ENCODE peak calls at places on chromosomes 1 and 21, in seven cellular contexts. One of them, this sample, is unnamed. For H3K27me3, the result is how much of the 10 kb centered on the place peaks cover.

GRCh38 chr1:115478933-115479551 is 141.0 kb upstream of the NGF start:
- DNase-seq in PC-3: peak
- DNase-seq in CD8-positive, alpha-beta T cell: no peak
- DNase-seq in breast epithelium: peak
- DNase-seq in cardiac muscle cell: no peak
- DNase-seq in right atrium auricular region: peak
- DNase-seq in CD4-positive, CD25-positive, alpha-beta regulatory T cell: no peak
- DNase-seq in this sample: no peak

GRCh38 chr1:203463469-203464062 is 12.0 kb upstream of the PRELP start:
- DNase-seq in PC-3: peak
- DNase-seq in CD8-positive, alpha-beta T cell: no peak
- DNase-seq in breast epithelium: no peak
- DNase-seq in cardiac muscle cell: no peak
- DNase-seq in right atrium auricular region: no peak
- DNase-seq in CD4-positive, CD25-positive, alpha-beta regulatory T cell: no peak
- DNase-seq in this sample: no peak

GRCh38 chr1:228289996-228290881 is 82.4 kb downstream of the OBSCN start:
- DNase-seq in PC-3: no peak
- DNase-seq in CD8-positive, alpha-beta T cell: no peak
- DNase-seq in breast epithelium: no peak
- DNase-seq in cardiac muscle cell: no peak
- DNase-seq in right atrium auricular region: no peak
- DNase-seq in CD4-positive, CD25-positive, alpha-beta regulatory T cell: no peak
- DNase-seq in this sample: no peak

GRCh38 chr21:46594276-46594675 is 10.6 kb downstream of the S100B start:
- DNase-seq in PC-3: no peak
- DNase-seq in CD8-positive, alpha-beta T cell: no peak
- DNase-seq in breast epithelium: no peak
- DNase-seq in cardiac muscle cell: no peak
- DNase-seq in right atrium auricular region: no peak
- DNase-seq in CD4-positive, CD25-positive, alpha-beta regulatory T cell: no peak
- DNase-seq in this sample: no peak

GRCh38 chr1:206905295-206906164 is 8.3 kb downstream of the IL24 start:
- DNase-seq in PC-3: peak
- DNase-seq in CD8-positive, alpha-beta T cell: peak
- DNase-seq in breast epithelium: no peak
- DNase-seq in cardiac muscle cell: no peak
- DNase-seq in right atrium auricular region: no peak
- DNase-seq in CD4-positive, CD25-positive, alpha-beta regulatory T cell: no peak
- DNase-seq in this sample: no peak

GRCh38 chr1:188715566-188715965 is 1762.1 kb downstream of the BRINP3 start:
- DNase-seq in PC-3: peak
- DNase-seq in CD8-positive, alpha-beta T cell: no peak
- DNase-seq in breast epithelium: no peak
- DNase-seq in cardiac muscle cell: peak
- DNase-seq in right atrium auricular region: no peak
- DNase-seq in CD4-positive, CD25-positive, alpha-beta regulatory T cell: no peak
- DNase-seq in this sample: no peak

GRCh38 chr1:25809929-25810328 is 9.8 kb upstream of the MTFR1L start:
- DNase-seq in PC-3: no peak
- DNase-seq in CD8-positive, alpha-beta T cell: no peak
- DNase-seq in breast epithelium: no peak
- DNase-seq in cardiac muscle cell: no peak
- DNase-seq in right atrium auricular region: no peak
- DNase-seq in CD4-positive, CD25-positive, alpha-beta regulatory T cell: no peak
- DNase-seq in this sample: no peak

GRCh38 chr1:236913371-236914037 is 90.7 kb downstream of the MT1HL1 start:
- DNase-seq in PC-3: peak
- DNase-seq in CD8-positive, alpha-beta T cell: no peak
- DNase-seq in breast epithelium: no peak
- DNase-seq in cardiac muscle cell: no peak
- DNase-seq in right atrium auricular region: no peak
- DNase-seq in CD4-positive, CD25-positive, alpha-beta regulatory T cell: no peak
- DNase-seq in this sample: no peak

GRCh38 chr1:154427173-154428139 is 22.3 kb downstream of the IL6R start:
- DNase-seq in PC-3: no peak
- DNase-seq in CD8-positive, alpha-beta T cell: no peak
- DNase-seq in breast epithelium: no peak
- DNase-seq in cardiac muscle cell: no peak
- DNase-seq in right atrium auricular region: peak
- DNase-seq in CD4-positive, CD25-positive, alpha-beta regulatory T cell: no peak
- DNase-seq in this sample: no peak

GRCh38 chr1:109164538-109164937 is 49.2 kb upstream of the SARS1 start:
- DNase-seq in PC-3: no peak
- DNase-seq in CD8-positive, alpha-beta T cell: no peak
- DNase-seq in breast epithelium: no peak
- DNase-seq in cardiac muscle cell: no peak
- DNase-seq in right atrium auricular region: no peak
- DNase-seq in CD4-positive, CD25-positive, alpha-beta regulatory T cell: no peak
- DNase-seq in this sample: no peak

GRCh38 chr1:210400043-210400840 is 71.5 kb downstream of the HHAT start:
- DNase-seq in PC-3: peak
- DNase-seq in CD8-positive, alpha-beta T cell: no peak
- DNase-seq in breast epithelium: peak
- DNase-seq in cardiac muscle cell: peak
- DNase-seq in right atrium auricular region: peak
- DNase-seq in CD4-positive, CD25-positive, alpha-beta regulatory T cell: peak
- DNase-seq in this sample: no peak

GRCh38 chr1:12208271-12208670 is 21.6 kb upstream of the VPS13D start:
- DNase-seq in PC-3: no peak
- DNase-seq in CD8-positive, alpha-beta T cell: no peak
- DNase-seq in breast epithelium: no peak
- DNase-seq in cardiac muscle cell: no peak
- DNase-seq in right atrium auricular region: no peak
- DNase-seq in CD4-positive, CD25-positive, alpha-beta regulatory T cell: no peak
- DNase-seq in this sample: no peak

GRCh38 chr1:116268211-116268610 is 104.8 kb upstream of the ATP1A1 start:
- DNase-seq in PC-3: peak
- DNase-seq in CD8-positive, alpha-beta T cell: no peak
- DNase-seq in breast epithelium: peak
- DNase-seq in cardiac muscle cell: no peak
- DNase-seq in right atrium auricular region: no peak
- DNase-seq in CD4-positive, CD25-positive, alpha-beta regulatory T cell: no peak
- DNase-seq in this sample: no peak

GRCh38 chr1:116983112-116983511 is 18.4 kb upstream of the CD101 start:
- DNase-seq in PC-3: no peak
- DNase-seq in CD8-positive, alpha-beta T cell: no peak
- DNase-seq in breast epithelium: no peak
- DNase-seq in cardiac muscle cell: no peak
- DNase-seq in right atrium auricular region: no peak
- DNase-seq in CD4-positive, CD25-positive, alpha-beta regulatory T cell: no peak
- DNase-seq in this sample: no peak

DNA sequence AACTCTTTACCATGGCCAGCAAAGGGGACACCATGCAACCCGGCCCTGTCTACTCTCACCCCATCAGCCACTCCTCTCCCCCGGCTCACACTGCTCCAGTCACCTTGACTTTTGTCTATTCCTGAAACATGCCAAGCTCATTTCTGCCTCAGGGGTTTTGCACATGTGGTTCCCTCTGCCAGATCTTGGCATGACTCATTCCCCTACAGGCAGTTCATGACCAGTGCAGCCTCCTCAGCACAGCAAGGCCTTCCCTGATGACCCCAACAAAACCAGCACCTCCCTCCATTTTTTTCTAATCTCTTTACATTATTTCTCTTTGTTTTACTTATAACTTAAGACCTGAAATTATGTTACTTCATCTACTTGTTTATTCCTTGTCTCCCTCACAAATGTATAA is 58.6 kb upstream of the GJB5 start:
- DNase-seq in PC-3: peak
- DNase-seq in CD8-positive, alpha-beta T cell: peak
- DNase-seq in breast epithelium: no peak
- DNase-seq in cardiac muscle cell: no peak
- DNase-seq in right atrium auricular region: no peak
- DNase-seq in CD4-positive, CD25-positive, alpha-beta regulatory T cell: no peak
- DNase-seq in this sample: no peak
- H3K27me3 ChIP-seq in PC-3: half or more
- H3K27me3 ChIP-seq in CD8-positive, alpha-beta T cell: under half
- H3K27me3 ChIP-seq in breast epithelium: under half
- H3K27me3 ChIP-seq in cardiac muscle cell: under half
- H3K27me3 ChIP-seq in right atrium auricular region: under half
- H3K27me3 ChIP-seq in CD4-positive, CD25-positive, alpha-beta regulatory T cell: under half
- H3K27me3 ChIP-seq in this sample: under half

GRCh38 chr1:229352975-229353374 is 10.1 kb upstream of the CCSAP start:
- DNase-seq in PC-3: no peak
- DNase-seq in CD8-positive, alpha-beta T cell: no peak
- DNase-seq in breast epithelium: no peak
- DNase-seq in cardiac muscle cell: no peak
- DNase-seq in right atrium auricular region: no peak
- DNase-seq in CD4-positive, CD25-positive, alpha-beta regulatory T cell: no peak
- DNase-seq in this sample: no peak

GRCh38 chr1:229344937-229345684 is 2.3 kb upstream of the CCSAP start:
- DNase-seq in PC-3: no peak
- DNase-seq in CD8-positive, alpha-beta T cell: no peak
- DNase-seq in breast epithelium: no peak
- DNase-seq in cardiac muscle cell: no peak
- DNase-seq in right atrium auricular region: no peak
- DNase-seq in CD4-positive, CD25-positive, alpha-beta regulatory T cell: no peak
- DNase-seq in this sample: no peak

GRCh38 chr1:229354226-229354625 is 11.4 kb upstream of the CCSAP start:
- DNase-seq in PC-3: no peak
- DNase-seq in CD8-positive, alpha-beta T cell: no peak
- DNase-seq in breast epithelium: no peak
- DNase-seq in cardiac muscle cell: no peak
- DNase-seq in right atrium auricular region: no peak
- DNase-seq in CD4-positive, CD25-positive, alpha-beta regulatory T cell: no peak
- DNase-seq in this sample: no peak

GRCh38 chr1:229347528-229347927 is 4.7 kb upstream of the CCSAP start:
- DNase-seq in PC-3: no peak
- DNase-seq in CD8-positive, alpha-beta T cell: no peak
- DNase-seq in breast epithelium: no peak
- DNase-seq in cardiac muscle cell: no peak
- DNase-seq in right atrium auricular region: no peak
- DNase-seq in CD4-positive, CD25-positive, alpha-beta regulatory T cell: no peak
- DNase-seq in this sample: no peak

DNA sequence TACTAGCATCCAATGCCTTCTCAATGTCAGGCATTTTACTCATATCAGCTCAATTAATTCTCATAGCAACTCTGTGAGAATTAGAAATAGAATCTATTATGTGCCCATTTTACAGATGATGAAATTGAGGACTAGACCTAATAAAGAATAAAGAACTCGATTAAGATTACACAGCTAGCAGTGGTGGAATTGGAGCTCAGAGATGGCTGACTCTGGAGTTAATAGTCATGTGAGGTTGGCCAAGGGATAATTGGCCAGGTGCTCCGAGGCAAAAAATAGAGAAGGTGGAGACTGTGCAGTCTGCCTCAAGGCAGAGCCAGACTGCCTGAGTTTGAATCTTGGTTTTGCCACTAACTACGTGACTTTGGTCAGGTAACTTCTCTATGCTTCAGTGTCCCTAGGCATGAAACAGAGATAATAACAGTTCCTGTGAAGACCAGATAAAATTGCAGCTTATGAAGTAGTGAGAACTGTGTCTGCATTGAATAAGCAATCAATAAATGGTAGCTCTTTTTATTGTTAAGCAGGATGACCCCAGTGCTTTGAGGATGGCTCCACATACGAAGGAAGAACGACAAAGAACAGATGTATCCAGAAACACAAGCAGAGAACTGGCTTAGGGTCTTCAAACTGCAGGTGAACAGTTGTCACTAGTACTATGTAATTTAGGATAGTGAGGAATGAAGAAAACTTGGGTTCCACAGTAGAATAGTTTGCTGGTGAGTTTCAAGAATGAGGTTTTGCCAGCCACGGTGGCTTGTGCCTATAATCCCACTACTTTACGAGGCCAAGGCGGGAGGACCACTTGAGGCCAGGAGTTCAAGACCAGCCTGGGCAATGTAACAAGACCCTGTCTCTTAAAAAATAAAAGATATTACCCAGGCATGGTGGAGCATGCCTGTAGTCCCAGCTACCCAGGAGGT is 6.9 kb upstream of the CCSAP start:
- DNase-seq in PC-3: no peak
- DNase-seq in CD8-positive, alpha-beta T cell: no peak
- DNase-seq in breast epithelium: no peak
- DNase-seq in cardiac muscle cell: no peak
- DNase-seq in right atrium auricular region: no peak
- DNase-seq in CD4-positive, CD25-positive, alpha-beta regulatory T cell: no peak
- DNase-seq in this sample: no peak
- H3K27me3 ChIP-seq in PC-3: under half
- H3K27me3 ChIP-seq in CD8-positive, alpha-beta T cell: under half
- H3K27me3 ChIP-seq in breast epithelium: under half
- H3K27me3 ChIP-seq in cardiac muscle cell: under half
- H3K27me3 ChIP-seq in right atrium auricular region: under half
- H3K27me3 ChIP-seq in CD4-positive, CD25-positive, alpha-beta regulatory T cell: under half
- H3K27me3 ChIP-seq in this sample: under half

GRCh38 chr1:165476776-165477175 is 31.9 kb upstream of the RXRG start:
- DNase-seq in PC-3: no peak
- DNase-seq in CD8-positive, alpha-beta T cell: no peak
- DNase-seq in breast epithelium: no peak
- DNase-seq in cardiac muscle cell: no peak
- DNase-seq in right atrium auricular region: no peak
- DNase-seq in CD4-positive, CD25-positive, alpha-beta regulatory T cell: no peak
- DNase-seq in this sample: no peak

GRCh38 chr1:165468850-165469249 is 23.9 kb upstream of the RXRG start:
- DNase-seq in PC-3: no peak
- DNase-seq in CD8-positive, alpha-beta T cell: no peak
- DNase-seq in breast epithelium: no peak
- DNase-seq in cardiac muscle cell: no peak
- DNase-seq in right atrium auricular region: no peak
- DNase-seq in CD4-positive, CD25-positive, alpha-beta regulatory T cell: no peak
- DNase-seq in this sample: no peak

GRCh38 chr1:165474196-165474595 is 29.3 kb upstream of the RXRG start:
- DNase-seq in PC-3: no peak
- DNase-seq in CD8-positive, alpha-beta T cell: no peak
- DNase-seq in breast epithelium: no peak
- DNase-seq in cardiac muscle cell: no peak
- DNase-seq in right atrium auricular region: no peak
- DNase-seq in CD4-positive, CD25-positive, alpha-beta regulatory T cell: no peak
- DNase-seq in this sample: no peak
- H3K27me3 ChIP-seq in PC-3: under half
- H3K27me3 ChIP-seq in CD8-positive, alpha-beta T cell: under half
- H3K27me3 ChIP-seq in breast epithelium: under half
- H3K27me3 ChIP-seq in cardiac muscle cell: under half
- H3K27me3 ChIP-seq in right atrium auricular region: under half
- H3K27me3 ChIP-seq in CD4-positive, CD25-positive, alpha-beta regulatory T cell: under half
- H3K27me3 ChIP-seq in this sample: under half

DNA sequence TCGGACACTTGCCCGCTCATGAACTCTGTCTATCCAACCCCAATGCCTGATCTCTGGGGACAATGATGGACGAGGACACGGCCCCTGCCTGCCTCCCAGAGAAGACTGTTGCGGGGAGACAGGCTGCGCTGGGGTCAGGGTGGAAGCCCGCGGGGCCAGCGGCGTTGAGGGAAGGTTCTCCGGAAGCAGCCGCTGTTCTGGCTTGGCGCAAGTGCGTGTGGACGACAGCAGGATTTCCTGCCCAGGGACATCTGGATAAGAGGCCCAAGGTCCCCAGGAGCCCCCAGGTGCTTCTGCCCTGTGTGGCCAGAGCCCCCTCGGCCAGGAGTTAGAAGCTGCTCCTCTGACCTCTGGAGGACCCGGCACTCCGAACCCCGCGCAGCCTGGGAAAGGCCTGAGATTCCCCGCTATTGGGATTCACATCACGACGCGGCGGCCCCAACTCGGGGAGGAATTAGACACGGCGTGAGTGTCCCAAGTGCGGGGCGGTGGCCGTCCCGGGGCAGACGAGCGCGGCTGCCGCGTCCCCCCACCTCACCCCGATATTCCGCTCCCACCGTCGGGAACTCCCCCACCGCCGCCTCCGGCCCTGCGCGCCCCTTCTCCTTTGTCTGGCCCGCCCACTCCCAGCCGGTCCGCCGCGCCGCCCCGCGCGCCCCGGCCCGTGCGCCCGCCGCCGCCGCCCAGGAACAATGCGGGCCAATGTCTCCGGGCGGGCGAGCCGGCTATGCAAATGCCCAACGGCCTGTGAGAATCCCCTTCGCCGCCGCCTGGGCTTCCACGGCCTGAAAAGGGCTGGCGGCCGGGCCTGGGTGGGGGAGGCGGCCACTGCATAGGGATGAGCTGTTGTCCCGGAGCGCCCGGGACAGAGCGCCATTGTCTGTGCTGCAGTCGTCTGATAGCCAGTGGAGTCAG is 19.1 kb downstream of the RHBG start:
- DNase-seq in PC-3: no peak
- DNase-seq in CD8-positive, alpha-beta T cell: no peak
- DNase-seq in breast epithelium: no peak
- DNase-seq in cardiac muscle cell: peak
- DNase-seq in right atrium auricular region: no peak
- DNase-seq in CD4-positive, CD25-positive, alpha-beta regulatory T cell: no peak
- DNase-seq in this sample: peak
- H3K27me3 ChIP-seq in PC-3: under half
- H3K27me3 ChIP-seq in CD8-positive, alpha-beta T cell: under half
- H3K27me3 ChIP-seq in breast epithelium: under half
- H3K27me3 ChIP-seq in cardiac muscle cell: half or more
- H3K27me3 ChIP-seq in right atrium auricular region: under half
- H3K27me3 ChIP-seq in CD4-positive, CD25-positive, alpha-beta regulatory T cell: under half
- H3K27me3 ChIP-seq in this sample: under half

This sample was measured in upper lobe of left lung.